ENCODE peak calls at places on chromosomes 4 and X, in eight cellular contexts. Y is GM12891, E is HCT116, N is transverse colon, Z is GM23338, F is spleen, V is SK-N-SH, H is breast epithelium. B is an unnamed sample.

GRCh38 chr4:139300431-139301142 is 718 bp upstream of the NAA15 start:
- DNase-seq in Y (no peak), E (no peak), N (peak), Z (peak), F (no peak), V (peak), H (no peak), B (no peak)

GRCh38 chr4:79442422-79442821 is 34.4 kb upstream of the GK2 start:
- DNase-seq in Y (no peak), E (no peak), N (no peak), Z (no peak), F (no peak), V (no peak), H (no peak), B (no peak)

GRCh38 chr4:100870940-100871772 is 353.3 kb upstream of the EMCN start:
- DNase-seq in Y (no peak), E (no peak), N (no peak), Z (no peak), F (peak), V (no peak), H (no peak), B (no peak)

GRCh38 chr4:122603156-122603574 is 17.7 kb downstream of the IL21 start:
- DNase-seq in Y (no peak), E (no peak), N (no peak), Z (no peak), F (no peak), V (no peak), H (no peak), B (no peak)

GRCh38 chr4:30722916-30723270 is 2.7 kb downstream of the PCDH7 start:
- DNase-seq in Y (no peak), E (no peak), N (no peak), Z (peak), F (peak), V (peak), H (no peak), B (no peak)

GRCh38 chr4:17142232-17142711 is 243.8 kb upstream of the LDB2 start:
- DNase-seq in Y (no peak), E (no peak), N (no peak), Z (no peak), F (no peak), V (no peak), H (no peak), B (no peak)

GRCh38 chrX:113741744-113742143 is 842.1 kb upstream of the HTR2C start:
- DNase-seq in Y (no peak), E (peak), N (no peak), Z (peak), F (no peak), V (peak), H (no peak), B (no peak)

GRCh38 chr4:23877758-23878229 is 12.1 kb downstream of the PPARGC1A start:
- DNase-seq in Y (no peak), E (no peak), N (peak), Z (no peak), F (no peak), V (no peak), H (no peak), B (no peak)

GRCh38 chr4:100258675-100259074 is 68.4 kb upstream of the DDIT4L start:
- DNase-seq in Y (no peak), E (no peak), N (no peak), Z (no peak), F (no peak), V (no peak), H (no peak), B (no peak)

GRCh38 chr4:72569719-72570235 is 756 bp upstream of the ADAMTS3 start:
- DNase-seq in Y (no peak), E (no peak), N (no peak), Z (no peak), F (no peak), V (no peak), H (no peak), B (no peak)

GRCh38 chrX:120647127-120647526 is 17.3 kb upstream of the C1GALT1C1 start:
- DNase-seq in Y (no peak), E (no peak), N (no peak), Z (no peak), F (no peak), V (no peak), H (no peak), B (no peak)

GRCh38 chr4:123744664-123745290 is 348.2 kb downstream of the SPRY1 start:
- DNase-seq in Y (no peak), E (no peak), N (no peak), Z (no peak), F (no peak), V (no peak), H (no peak), B (no peak)

GRCh38 chr4:148052448-148052847 is 320.6 kb downstream of the ARHGAP10 start:
- DNase-seq in Y (no peak), E (no peak), N (no peak), Z (no peak), F (no peak), V (no peak), H (no peak), B (no peak)

DNA sequence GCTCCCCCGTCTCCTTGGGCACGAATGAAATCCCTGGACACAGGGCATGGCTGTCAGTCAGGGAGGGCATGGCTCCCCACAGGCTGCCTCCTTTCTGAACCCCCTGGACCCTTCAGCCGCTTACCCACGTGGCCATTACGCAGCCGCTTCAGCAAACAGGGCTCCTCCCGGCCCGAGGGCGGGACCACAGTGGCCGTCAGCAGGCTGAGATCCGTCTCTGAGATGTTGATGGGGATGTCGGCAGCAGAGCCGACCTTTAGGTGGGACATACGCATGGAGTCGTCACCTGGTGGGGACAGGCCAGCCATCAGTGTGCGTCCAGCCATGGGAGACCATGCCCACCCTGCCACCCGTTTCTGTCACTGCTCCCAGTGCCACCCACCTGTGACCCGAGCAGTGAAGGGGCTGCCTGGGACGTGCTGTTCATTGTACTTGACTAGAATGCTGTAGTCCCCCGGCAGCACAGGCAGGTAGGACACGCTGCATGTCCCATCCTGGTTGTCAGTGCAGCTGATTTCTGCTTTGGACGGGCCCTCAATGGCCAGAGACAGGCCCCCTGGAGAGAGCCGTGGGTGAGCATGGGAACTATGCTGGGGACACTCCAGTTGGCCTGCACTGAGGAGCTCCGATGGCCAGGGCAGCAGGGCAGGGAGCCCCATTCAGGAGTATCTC is 21.1 kb downstream of the FLNA start:
- DNase-seq in Y (no peak), E (no peak), N (no peak), Z (no peak), F (no peak), V (no peak), H (no peak), B (no peak)
- TF ChIP-seq POLR2AphosphoS5 in Y (no peak), E (no peak), N (no peak), Z (peak), F (no peak), V (no peak), H (no peak), B (peak)

GRCh38 chrX:6599230-6599629 is 64.3 kb upstream of the VCX3A start:
- DNase-seq in Y (no peak), E (no peak), N (no peak), Z (no peak), F (no peak), V (no peak), H (no peak), B (no peak)
- TF ChIP-seq POLR2AphosphoS5 in Y (no peak), E (no peak), N (no peak), Z (no peak), F (no peak), V (no peak), H (no peak), B (no peak)

GRCh38 chrX:9560219-9560618 is 95.4 kb downstream of the TBL1X start:
- DNase-seq in Y (no peak), E (no peak), N (no peak), Z (no peak), F (no peak), V (no peak), H (no peak), B (no peak)

GRCh38 chrX:9561199-9561598 is 96.3 kb downstream of the TBL1X start:
- DNase-seq in Y (no peak), E (no peak), N (no peak), Z (no peak), F (no peak), V (no peak), H (no peak), B (no peak)

GRCh38 chrX:9566150-9566621 is 101.3 kb downstream of the TBL1X start:
- DNase-seq in Y (no peak), E (peak), N (peak), Z (no peak), F (no peak), V (no peak), H (peak), B (no peak)

GRCh38 chrX:9558615-9559014 is 93.8 kb downstream of the TBL1X start:
- DNase-seq in Y (no peak), E (no peak), N (no peak), Z (no peak), F (no peak), V (no peak), H (no peak), B (no peak)

DNA sequence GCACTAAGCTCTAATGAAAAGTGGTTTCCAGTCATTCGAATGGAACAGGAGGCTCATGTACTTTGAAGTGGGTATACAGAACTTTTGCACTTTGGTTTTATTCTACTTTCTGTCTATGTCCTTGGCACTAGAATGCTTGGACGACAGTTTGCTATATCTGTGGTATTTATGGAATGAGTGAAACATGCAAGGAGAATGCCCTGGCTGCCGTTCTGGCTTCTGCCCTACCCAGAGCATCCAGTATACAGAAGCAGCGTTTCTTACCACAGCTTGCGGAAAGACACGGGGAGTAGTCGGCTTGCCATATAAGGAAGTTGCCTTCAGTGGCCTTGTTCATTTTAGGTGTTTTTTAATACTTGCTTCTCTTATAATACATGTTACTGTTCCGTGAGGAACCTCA is 98.0 kb downstream of the TBL1X start:
- DNase-seq in Y (no peak), E (no peak), N (no peak), Z (no peak), F (no peak), V (no peak), H (peak), B (no peak)
- TF ChIP-seq POLR2AphosphoS5 in Y (no peak), E (no peak), N (no peak), Z (no peak), F (no peak), V (no peak), H (no peak), B (no peak)

GRCh38 chr4:675980-676870 is 1.9 kb downstream of the MYL5 start:
- DNase-seq in Y (peak), E (no peak), N (peak), Z (no peak), F (peak), V (no peak), H (no peak), B (peak)

GRCh38 chr4:676871-677235 is 2.5 kb downstream of the MYL5 start:
- DNase-seq in Y (no peak), E (no peak), N (peak), Z (no peak), F (no peak), V (no peak), H (no peak), B (no peak)

GRCh38 chr4:675036-675804 is 878 bp downstream of the MYL5 start:
- DNase-seq in Y (no peak), E (no peak), N (peak), Z (no peak), F (peak), V (peak), H (no peak), B (no peak)

GRCh38 chr4:674172-675035 is at the start of the genes ATP5ME and MYL5:
- DNase-seq in Y (peak), E (peak), N (peak), Z (peak), F (peak), V (peak), H (peak), B (peak)

DNA sequence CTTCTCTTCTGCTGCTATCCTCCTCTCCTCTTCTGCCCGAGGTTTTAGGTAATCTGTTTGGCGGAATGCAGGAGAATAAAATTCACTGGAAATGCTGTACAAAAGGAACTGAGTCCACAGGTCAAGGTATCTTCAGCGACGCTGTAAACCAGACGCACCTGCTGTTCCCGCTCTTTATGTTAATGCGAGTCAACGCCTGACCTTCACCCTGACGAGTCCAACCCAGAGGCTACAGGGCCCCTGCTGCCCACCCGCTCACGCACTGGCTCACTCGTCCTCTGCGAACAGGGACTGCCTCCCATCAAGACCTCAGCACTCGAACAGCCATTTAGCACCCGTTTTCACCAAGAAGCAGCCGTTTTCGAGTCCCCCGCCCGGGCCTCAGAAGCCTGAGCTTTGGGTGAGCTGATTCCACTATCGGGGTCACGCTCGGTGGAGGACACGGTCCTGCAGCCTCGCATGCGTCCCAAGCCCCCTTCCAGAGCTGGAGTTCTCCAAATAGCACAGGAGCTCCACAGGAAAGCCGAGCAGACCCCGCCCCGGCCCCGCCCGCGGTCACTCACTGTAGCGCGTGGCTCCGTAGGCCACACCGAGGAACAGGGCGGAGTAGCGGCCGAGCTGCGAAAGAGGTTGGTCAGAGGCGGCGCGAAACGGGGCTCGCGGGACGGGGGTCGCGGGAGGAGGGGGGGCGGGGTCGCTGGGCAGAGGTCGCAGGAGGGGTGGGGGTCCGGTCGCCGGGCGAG is 556 bp downstream of the ATP5ME start:
- DNase-seq in Y (no peak), E (no peak), N (peak), Z (peak), F (peak), V (no peak), H (no peak), B (no peak)
- TF ChIP-seq POLR2AphosphoS5 in Y (no peak), E (no peak), N (no peak), Z (no peak), F (peak), V (no peak), H (no peak), B (no peak)

DNA sequence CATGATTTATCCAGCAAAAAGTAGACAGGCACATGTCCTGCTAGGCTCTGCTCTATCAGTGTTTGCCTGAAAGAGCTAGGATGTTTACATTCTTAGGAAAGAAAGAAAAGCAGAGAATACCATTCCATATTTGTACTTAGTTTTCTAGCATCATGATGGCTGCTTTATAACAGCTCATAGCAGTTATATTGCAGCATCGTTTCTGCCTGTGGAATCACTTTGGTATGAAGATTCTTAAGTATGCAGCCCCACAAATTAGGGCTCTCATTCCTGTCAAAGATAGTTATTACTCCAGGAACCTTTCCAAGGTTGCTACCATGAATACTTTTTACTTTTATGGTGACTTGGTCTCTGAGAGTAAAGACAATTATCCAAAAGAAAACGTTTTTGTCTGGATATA is 119.0 kb upstream of the MYOZ2 start:
- DNase-seq in Y (no peak), E (no peak), N (no peak), Z (no peak), F (no peak), V (no peak), H (no peak), B (no peak)
- TF ChIP-seq POLR2AphosphoS5 in Y (no peak), E (no peak), N (peak), Z (no peak), F (no peak), V (no peak), H (no peak), B (no peak)

GRCh38 chrX:136255543-136255942 is 4.3 kb upstream of the MAP7D3 start:
- DNase-seq in Y (no peak), E (no peak), N (no peak), Z (no peak), F (no peak), V (no peak), H (no peak), B (no peak)

GRCh38 chrX:136250191-136251041 is 784 bp downstream of the MAP7D3 start:
- DNase-seq in Y (no peak), E (no peak), N (no peak), Z (peak), F (no peak), V (no peak), H (no peak), B (peak)

GRCh38 chrX:136246201-136246600 is 5.0 kb downstream of the MAP7D3 start:
- DNase-seq in Y (no peak), E (no peak), N (no peak), Z (no peak), F (no peak), V (no peak), H (no peak), B (no peak)

GRCh38 chrX:136251042-136251991 is at the start of gene MAP7D3:
- DNase-seq in Y (peak), E (peak), N (peak), Z (peak), F (peak), V (peak), H (no peak), B (peak)
- TF ChIP-seq POLR2AphosphoS5 in Y (peak), E (peak), N (peak), Z (peak), F (peak), V (peak), H (no peak), B (peak)

DNA sequence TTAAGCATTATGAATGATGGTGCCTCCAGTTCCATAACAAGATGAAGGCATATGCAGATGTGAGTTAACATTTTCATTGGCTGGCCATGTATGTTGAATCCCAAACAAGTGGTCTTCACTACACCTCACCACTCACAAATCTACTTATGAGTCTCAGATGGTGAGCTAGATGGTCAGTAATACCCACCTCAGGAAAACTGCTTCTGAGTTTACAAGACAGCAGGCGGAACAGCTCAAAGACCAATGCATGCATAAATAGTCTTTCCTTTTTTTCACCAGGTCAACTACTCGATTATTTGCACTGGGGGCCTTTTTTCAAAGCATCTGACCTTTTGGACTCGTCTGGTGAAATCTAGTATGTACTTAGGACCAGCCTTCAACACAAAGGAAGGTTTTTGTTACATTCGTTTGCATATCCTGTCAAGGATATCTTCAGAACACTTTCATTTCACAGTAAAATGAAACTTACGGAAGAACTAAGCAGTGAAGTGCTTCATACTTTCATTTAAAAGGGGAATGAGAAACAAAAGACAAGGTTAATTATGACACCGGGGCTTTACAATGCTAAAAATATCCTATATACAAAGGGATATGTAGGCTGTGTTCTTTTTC is 23.1 kb upstream of the TLR7 start:
- DNase-seq in Y (no peak), E (no peak), N (no peak), Z (no peak), F (no peak), V (no peak), H (no peak), B (no peak)
- TF ChIP-seq POLR2AphosphoS5 in Y (no peak), E (no peak), N (no peak), Z (no peak), F (no peak), V (no peak), H (no peak), B (no peak)